ENCODE peak calls at places on chromosomes 2 and 18, in seven cellular contexts. M, P, Y, H, G, V and B are unnamed samples.
A peak's percentile ranks its signal among the peaks of the same experiment; 100 is the strongest.

GRCh38 chr2:36561223-36561944 is 36.6 kb downstream of the FEZ2 start:
- DNase-seq in M (peak; percentile 22), P (no peak), Y (peak; percentile 18), H (peak; percentile 17), G (no peak), V (no peak), B (peak; percentile 88)

GRCh38 chr18:3148930-3149535 is 70.7 kb downstream of the MYOM1 start:
- DNase-seq in M (no peak), P (no peak), Y (no peak), H (no peak), G (no peak), V (no peak), B (no peak)

GRCh38 chr2:112482309-112483046 is 522 bp downstream of the TTL start:
- DNase-seq in M (no peak), P (peak; percentile 49), Y (peak; percentile 25), H (no peak), G (no peak), V (peak; percentile 77), B (no peak)

GRCh38 chr18:708096-708495 is 4.3 kb downstream of the ENOSF1 start:
- DNase-seq in M (no peak), P (no peak), Y (no peak), H (no peak), G (no peak), V (no peak), B (no peak)

GRCh38 chr2:102050854-102051391 is 59.2 kb downstream of the IL1R2 start:
- DNase-seq in M (no peak), P (peak; percentile 81), Y (peak; percentile 33), H (no peak), G (no peak), V (no peak), B (no peak)

GRCh38 chr2:17959833-17960232 is 81.4 kb downstream of the KCNS3 start:
- DNase-seq in M (no peak), P (no peak), Y (no peak), H (no peak), G (no peak), V (no peak), B (no peak)

GRCh38 chr2:233037078-233037477 is 4.6 kb downstream of the NEU2 start:
- DNase-seq in M (no peak), P (no peak), Y (no peak), H (no peak), G (no peak), V (no peak), B (no peak)

GRCh38 chr2:144320491-144320890 is 199.4 kb downstream of the ZEB2 start:
- DNase-seq in M (no peak), P (no peak), Y (no peak), H (no peak), G (no peak), V (no peak), B (no peak)

GRCh38 chr2:16060125-16060935 is 120.0 kb downstream of the MYCN start:
- DNase-seq in M (no peak), P (no peak), Y (no peak), H (no peak), G (no peak), V (no peak), B (no peak)

GRCh38 chr2:16058747-16059358 is 118.5 kb downstream of the MYCN start:
- DNase-seq in M (no peak), P (no peak), Y (no peak), H (no peak), G (no peak), V (no peak), B (no peak)

GRCh38 chr2:16057661-16058060 is 117.3 kb downstream of the MYCN start:
- DNase-seq in M (no peak), P (no peak), Y (no peak), H (no peak), G (no peak), V (no peak), B (no peak)

GRCh38 chr2:16059393-16060016 is 119.2 kb downstream of the MYCN start:
- DNase-seq in M (no peak), P (no peak), Y (no peak), H (no peak), G (no peak), V (no peak), B (no peak)

GRCh38 chr2:16058256-16058655 is 117.9 kb downstream of the MYCN start:
- DNase-seq in M (no peak), P (no peak), Y (no peak), H (no peak), G (no peak), V (no peak), B (no peak)
- TF ChIP-seq YY1 in M (no peak), P (no peak), Y (no peak), H (no peak), G (no peak), V (no peak), B (no peak)

GRCh38 chr2:198129609-198130008 is 325.2 kb downstream of the PLCL1 start:
- DNase-seq in M (no peak), P (no peak), Y (no peak), H (no peak), G (no peak), V (no peak), B (no peak)

DNA sequence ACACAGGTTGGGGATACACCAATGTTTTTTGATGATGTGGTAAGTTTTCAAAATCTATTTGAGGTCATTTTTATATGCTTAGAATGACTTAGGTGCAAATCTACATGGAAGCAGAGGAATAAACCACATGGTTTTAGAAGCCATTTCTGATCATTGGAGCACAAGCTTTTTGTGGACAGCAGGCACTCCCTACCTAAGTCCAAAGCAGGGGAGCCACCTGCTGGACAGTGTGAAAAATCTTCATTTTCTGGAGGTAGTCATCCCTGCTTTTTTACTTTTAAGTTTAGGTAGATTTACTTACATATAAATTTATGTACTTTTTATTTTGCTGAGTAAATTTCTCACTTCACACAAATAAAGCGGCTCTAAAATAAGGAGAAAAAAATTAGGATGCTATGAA is 323.2 kb downstream of the PLCL1 start:
- DNase-seq in M (peak; percentile 63), P (peak; percentile 53), Y (peak; percentile 56), H (no peak), G (peak; percentile 32), V (peak; percentile 26), B (peak; percentile 51)
- TF ChIP-seq YY1 in M (no peak), P (no peak), Y (no peak), H (no peak), G (peak; percentile 59), V (no peak), B (no peak)

DNA sequence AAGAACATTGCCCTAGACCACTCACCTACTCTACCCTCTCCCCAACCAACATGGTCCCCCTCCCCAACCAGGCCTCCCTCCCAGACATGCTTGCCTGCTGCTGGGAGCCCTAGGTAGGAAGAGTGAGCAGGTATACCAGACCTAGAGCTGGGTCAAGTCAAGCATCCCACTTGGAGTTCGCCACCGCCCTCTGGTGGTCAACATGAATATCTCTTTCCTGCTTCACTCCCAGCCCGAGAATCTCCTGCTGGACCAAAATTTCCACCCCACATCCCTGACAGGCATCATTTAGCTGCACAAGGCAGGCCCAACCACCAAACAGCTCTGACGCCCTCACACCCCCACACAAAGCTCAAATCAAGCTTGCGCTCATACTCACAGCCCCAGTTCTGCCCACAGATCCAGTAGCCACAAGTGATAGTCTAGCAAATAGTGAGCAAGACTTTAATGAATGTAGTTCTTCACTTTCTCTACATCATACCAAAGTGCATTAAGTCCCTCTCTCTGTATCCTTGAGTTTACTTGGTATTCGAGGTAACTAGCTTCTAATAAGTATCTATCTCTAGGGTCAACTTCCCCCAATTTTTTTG is 116.0 kb downstream of the TNS1 start:
- DNase-seq in M (peak; percentile 77), P (peak; percentile 59), Y (peak; percentile 79), H (peak; percentile 47), G (no peak), V (peak; percentile 68), B (peak; percentile 48)
- TF ChIP-seq YY1 in M (no peak), P (no peak), Y (no peak), H (no peak), G (peak; percentile 22), V (no peak), B (no peak)

GRCh38 chr2:211138551-211138950 is 582.2 kb downstream of the CPS1 start:
- DNase-seq in M (no peak), P (no peak), Y (no peak), H (no peak), G (no peak), V (no peak), B (no peak)

GRCh38 chr2:211132586-211132985 is 576.2 kb downstream of the CPS1 start:
- DNase-seq in M (no peak), P (no peak), Y (no peak), H (no peak), G (no peak), V (no peak), B (no peak)

GRCh38 chr2:211132046-211132445 is 575.6 kb downstream of the CPS1 start:
- DNase-seq in M (no peak), P (no peak), Y (no peak), H (no peak), G (no peak), V (no peak), B (no peak)

GRCh38 chr2:211129798-211130197 is 573.4 kb downstream of the CPS1 start:
- DNase-seq in M (no peak), P (no peak), Y (no peak), H (no peak), G (no peak), V (no peak), B (no peak)

DNA sequence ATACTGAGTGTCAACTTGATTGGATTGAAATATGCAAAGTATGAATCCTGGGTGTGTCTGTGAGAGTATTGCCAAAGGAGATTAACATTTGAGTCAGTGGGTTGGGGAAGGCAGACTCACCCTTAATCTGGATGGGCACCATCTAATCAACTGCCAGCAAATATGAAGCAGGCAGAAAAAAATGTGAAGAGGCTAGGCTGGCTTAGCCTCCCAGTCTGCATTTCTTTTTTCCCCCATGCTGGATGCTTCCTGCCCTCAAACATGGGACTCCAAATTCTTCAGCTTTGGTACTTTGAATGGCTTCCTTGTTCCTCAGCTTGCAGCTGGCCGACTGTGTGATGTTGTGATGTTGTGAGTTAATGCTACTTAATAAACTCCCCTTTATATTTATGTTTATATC is 577.4 kb downstream of the CPS1 start:
- DNase-seq in M (no peak), P (no peak), Y (no peak), H (no peak), G (no peak), V (no peak), B (no peak)
- TF ChIP-seq YY1 in M (no peak), P (no peak), Y (no peak), H (no peak), G (no peak), V (no peak), B (no peak)

GRCh38 chr2:13652531-13653313 is 936.0 kb downstream of the TRIB2 start:
- DNase-seq in M (no peak), P (no peak), Y (no peak), H (no peak), G (no peak), V (no peak), B (no peak)
- TF ChIP-seq YY1 in M (no peak), P (no peak), Y (no peak), H (no peak), G (no peak), V (no peak), B (no peak)

DNA sequence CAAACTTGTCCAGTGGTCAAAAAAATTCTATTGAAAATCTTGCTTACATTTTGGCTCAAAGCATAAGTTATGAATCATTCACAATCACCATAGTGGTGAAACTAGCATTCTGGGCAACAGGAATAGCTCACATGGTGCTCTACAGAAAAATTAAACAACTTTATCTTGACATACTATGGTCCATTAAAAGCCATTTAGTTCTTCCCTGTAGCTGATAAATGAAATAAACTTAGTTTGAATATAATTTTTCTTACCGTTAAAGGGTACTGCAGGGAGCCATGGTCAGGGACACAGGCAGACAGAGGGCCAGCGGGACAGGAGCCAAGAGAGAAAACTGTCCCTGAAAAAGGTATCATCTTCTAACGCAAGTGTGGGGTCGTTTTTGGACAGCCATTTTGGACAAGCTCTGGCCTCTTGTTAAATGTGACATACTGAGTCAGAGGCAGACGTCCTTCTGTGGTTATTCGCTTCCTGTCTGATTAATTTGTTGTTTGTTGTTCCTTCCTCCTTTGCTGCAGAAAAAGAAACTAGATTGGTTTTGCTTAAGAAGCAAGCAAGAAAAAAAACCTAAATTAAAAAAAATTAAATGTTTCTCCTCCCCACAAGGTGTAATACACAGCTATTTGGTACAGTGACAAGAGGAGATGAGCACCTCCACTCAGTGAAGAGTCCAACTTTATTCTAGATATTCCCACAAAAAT is at the start of gene WIPF1:
- DNase-seq in M (no peak), P (no peak), Y (no peak), H (no peak), G (peak; percentile 93), V (no peak), B (no peak)
- TF ChIP-seq YY1 in M (no peak), P (peak; percentile 49), Y (no peak), H (no peak), G (peak; percentile 96), V (peak; percentile 81), B (no peak)